ENCODE peak calls at places on chromosomes 16 and 17, in five cellular contexts. U is cardiac muscle cell, L is nephron progenitor cell, C is tibial nerve, H is upper lobe of right lung. Z is an unnamed sample.

GRCh38 chr16:8639694-8640093 is 18.2 kb downstream of the METTL22 start:
- DNase-seq in U (no peak), H (no peak), L (no peak), C (no peak), Z (no peak)

GRCh38 chr16:87094246-87094865 is 222.8 kb downstream of the C16orf95 start:
- DNase-seq in C (no peak), L (peak), U (no peak), H (no peak), Z (no peak)

GRCh38 chr17:57519199-57519598 is 225.9 kb downstream of the CCDC182 start:
- DNase-seq in H (no peak), L (peak), C (no peak), U (no peak), Z (no peak)

GRCh38 chr17:199806-200603 is 18.6 kb upstream of the DOC2B start:
- DNase-seq in L (no peak), C (no peak), U (no peak), H (no peak), Z (no peak)

GRCh38 chr16:52051773-52052172 is 495.2 kb downstream of the TOX3 start:
- DNase-seq in C (no peak), U (no peak), L (no peak), H (no peak), Z (no peak)

GRCh38 chr17:34663714-34664113 is 84.3 kb downstream of the TMEM132E start:
- DNase-seq in L (no peak), C (no peak), H (no peak), U (no peak), Z (no peak)

GRCh38 chr17:20999044-20999573 is 43.7 kb downstream of the USP22 start:
- DNase-seq in L (no peak), C (no peak), H (peak), U (peak), Z (peak)

GRCh38 chr17:58337600-58338453 is 9.2 kb upstream of the TSPOAP1 start:
- DNase-seq in H (peak), U (peak), C (peak), L (peak), Z (peak)

GRCh38 chr16:48556913-48557351 is 53.0 kb downstream of the N4BP1 start:
- DNase-seq in H (no peak), U (peak), L (no peak), C (no peak), Z (no peak)

GRCh38 chr17:34725740-34726139 is 146.4 kb downstream of the TMEM132E start:
- DNase-seq in L (no peak), H (no peak), U (no peak), C (no peak), Z (no peak)

GRCh38 chr17:57632294-57632693 is 112.8 kb downstream of the CCDC182 start:
- DNase-seq in L (no peak), C (no peak), U (no peak), H (peak), Z (no peak)

GRCh38 chr17:933168-934083 is 46.1 kb downstream of the NXN start:
- DNase-seq in L (no peak), U (peak), H (peak), C (no peak), Z (no peak)

GRCh38 chr17:27319536-27320221 is 25.8 kb downstream of the WSB1 start:
- DNase-seq in C (no peak), L (no peak), H (peak), U (peak), Z (no peak)

GRCh38 chr16:56382901-56383355 is 42.4 kb downstream of the AMFR start:
- DNase-seq in C (no peak), U (peak), L (no peak), H (no peak), Z (no peak)

GRCh38 chr16:87836844-87837581 is 32.3 kb downstream of the SLC7A5 start:
- DNase-seq in L (no peak), H (no peak), U (peak), C (no peak), Z (peak)

GRCh38 chr17:5640726-5641125 is 56.4 kb upstream of the NLRP1 start:
- DNase-seq in C (no peak), H (no peak), L (no peak), U (no peak), Z (no peak)

GRCh38 chr16:84267380-84267779 is 27.3 kb upstream of the WFDC1 start:
- DNase-seq in H (no peak), U (no peak), C (no peak), L (no peak), Z (no peak)

GRCh38 chr16:55411231-55411630 is 67.8 kb upstream of the MMP2 start:
- DNase-seq in U (no peak), C (no peak), L (no peak), H (no peak), Z (no peak)

GRCh38 chr16:30722443-30722842 is 23.5 kb downstream of the SRCAP start:
- DNase-seq in L (no peak), H (no peak), U (no peak), C (no peak), Z (no peak)

GRCh38 chr16:12097523-12098428 is 121.2 kb downstream of the SNX29 start:
- DNase-seq in L (no peak), C (no peak), U (peak), H (peak), Z (peak)

GRCh38 chr17:55056530-55056929 is 88.0 kb downstream of the STXBP4 start:
- DNase-seq in L (no peak), C (no peak), U (peak), H (no peak), Z (no peak)

GRCh38 chr17:74970395-74970794 is 2.2 kb downstream of the HID1 start:
- DNase-seq in L (no peak), C (no peak), H (no peak), U (no peak), Z (no peak)

GRCh38 chr16:66271074-66272060 is 95.1 kb upstream of the CDH5 start:
- DNase-seq in U (no peak), C (no peak), H (no peak), L (no peak), Z (peak)

GRCh38 chr17:59491353-59492090 is 73.9 kb upstream of the DHX40 start:
- DNase-seq in C (no peak), L (no peak), H (no peak), U (no peak), Z (no peak)

GRCh38 chr16:66741131-66741900 is 10.1 kb downstream of the DYNC1LI2 start:
- DNase-seq in L (no peak), C (peak), U (peak), H (peak), Z (peak)

GRCh38 chr17:81641825-81642489 is 5.0 kb downstream of the TSPAN10 start:
- DNase-seq in C (no peak), L (no peak), U (peak), H (no peak), Z (no peak)

GRCh38 chr17:71392715-71393567 is 727.9 kb upstream of the SOX9 start:
- DNase-seq in U (no peak), H (no peak), L (no peak), C (no peak), Z (no peak)

GRCh38 chr16:30068750-30069574 is 3.4 kb downstream of the ALDOA start:
- DNase-seq in C (no peak), U (no peak), L (no peak), H (no peak), Z (no peak)

GRCh38 chr16:13997933-13998332 is 73.2 kb upstream of the MRTFB start:
- DNase-seq in L (no peak), C (no peak), U (no peak), H (no peak), Z (no peak)

GRCh38 chr16:86963600-86964575 is 353.3 kb downstream of the C16orf95 start:
- DNase-seq in U (no peak), L (no peak), H (no peak), C (no peak), Z (no peak)

DNA sequence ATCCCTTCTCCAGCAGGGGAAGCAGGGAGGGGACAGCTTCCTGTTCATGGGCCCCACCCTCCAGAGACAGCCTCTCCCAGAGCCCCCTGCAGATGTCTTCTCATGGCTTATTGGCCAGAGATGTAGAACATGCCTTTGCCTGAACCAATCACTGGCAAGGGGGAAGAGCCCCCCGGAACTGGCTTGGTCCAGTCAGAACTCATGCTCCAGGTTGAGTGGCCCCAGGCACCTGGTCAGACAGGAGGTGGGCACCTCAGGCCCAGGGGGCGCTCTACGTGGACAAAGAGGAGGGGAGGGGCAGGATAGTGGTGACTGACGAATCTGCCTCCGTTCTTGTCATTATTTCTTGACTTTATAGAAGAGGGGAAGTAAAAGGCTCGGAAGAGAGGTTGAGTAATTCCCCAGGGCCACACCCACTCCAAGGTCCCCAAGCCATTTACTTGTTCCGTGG is 23.6 kb downstream of the RAB11FIP4 start:
- DNase-seq in L (no peak), U (no peak), H (no peak), C (no peak), Z (no peak)
- TF ChIP-seq CTCF in L (no peak), U (no peak), H (no peak), C (no peak), Z (no peak)

DNA sequence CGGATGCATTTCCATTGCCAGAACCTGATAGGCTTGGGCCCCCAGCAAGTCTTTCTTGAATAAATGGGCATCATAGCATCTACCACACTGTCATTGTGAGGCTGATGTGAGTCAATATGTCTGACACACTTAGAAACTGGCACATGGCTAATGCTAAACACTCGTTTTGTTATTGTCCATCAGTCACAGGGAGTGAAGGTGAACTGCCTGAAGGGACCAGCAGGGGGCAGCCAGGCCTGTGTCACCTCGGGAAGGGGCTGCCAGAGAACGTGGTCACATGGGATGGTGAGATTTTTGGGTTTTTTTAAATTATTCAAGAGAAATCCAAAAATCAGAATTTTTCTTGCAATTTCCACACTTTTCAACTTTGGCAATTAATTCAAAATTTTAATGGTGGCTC is 831 bp upstream of the RCVRN start:
- DNase-seq in H (peak), L (peak), U (peak), C (no peak), Z (no peak)
- TF ChIP-seq CTCF in H (peak), L (peak), U (peak), C (peak), Z (peak)

DNA sequence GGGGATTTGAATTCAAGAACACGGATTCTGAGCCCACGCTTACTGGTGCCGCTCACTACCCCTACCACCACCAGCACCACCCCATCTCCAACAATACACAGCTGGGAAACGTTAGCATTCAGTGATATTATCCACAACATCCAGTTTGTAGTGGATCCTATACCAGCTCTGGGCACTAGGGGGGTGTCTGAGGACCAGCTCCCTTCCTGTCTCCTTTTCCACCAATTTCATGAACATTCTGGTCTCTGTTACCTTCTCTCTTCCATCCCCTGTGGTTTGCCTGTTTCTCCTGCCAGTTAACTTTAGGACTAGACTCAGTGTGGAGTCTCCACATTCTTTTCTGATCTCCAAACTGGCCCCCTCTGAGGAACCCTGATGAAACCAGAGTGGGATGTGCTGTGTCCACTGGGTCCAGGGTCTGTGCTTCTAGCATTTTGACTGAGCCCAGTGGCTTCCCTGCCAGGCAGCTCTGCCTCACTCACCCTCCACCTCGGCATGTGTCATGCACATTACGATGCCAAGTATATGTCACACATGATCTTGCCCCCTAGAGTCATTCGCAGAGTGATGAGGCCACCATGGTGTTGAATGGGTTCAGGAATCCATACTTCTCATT is 187.0 kb upstream of the CDH13 start:
- DNase-seq in L (peak), H (no peak), U (peak), C (no peak), Z (no peak)
- TF ChIP-seq CTCF in L (peak), H (peak), U (peak), C (no peak), Z (no peak)

GRCh38 chr17:64357191-64357981 is 33.3 kb downstream of the PECAM1 start:
- DNase-seq in L (no peak), C (peak), U (peak), H (peak), Z (peak)
- TF ChIP-seq CTCF in L (no peak), C (peak), U (no peak), H (no peak), Z (no peak)

GRCh38 chr17:15999141-15999973 is at the start of the genes TTC19 and ZSWIM7:
- DNase-seq in C (peak), L (peak), U (peak), H (peak), Z (peak)
- TF ChIP-seq CTCF in C (peak), L (no peak), U (no peak), H (peak), Z (no peak)

GRCh38 chr17:82985973-82986372 is 93.4 kb upstream of the METRNL start:
- DNase-seq in U (peak), L (peak), C (no peak), H (peak), Z (peak)
- TF ChIP-seq CTCF in U (no peak), L (no peak), C (no peak), H (no peak), Z (no peak)

DNA sequence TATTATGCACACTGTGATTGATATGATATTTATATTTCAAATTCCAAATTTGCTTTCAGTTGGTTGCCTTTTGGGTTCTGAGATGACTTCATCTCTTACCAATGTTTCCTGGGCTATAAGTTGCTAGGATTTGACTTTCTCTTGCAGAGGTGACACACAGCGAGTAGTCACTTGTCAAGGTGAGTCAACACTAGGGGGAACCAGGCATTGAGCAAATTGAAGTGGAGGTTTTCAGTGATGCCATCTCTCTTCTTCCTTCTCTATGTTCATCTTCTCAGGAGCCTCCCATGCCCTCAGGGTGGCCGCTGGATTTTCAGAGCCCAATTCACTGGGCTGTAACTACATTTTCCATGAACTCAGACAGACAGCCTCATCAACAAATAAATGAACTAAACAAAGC is 6.0 kb upstream of the CPD start:
- DNase-seq in C (no peak), H (no peak), L (no peak), U (no peak), Z (no peak)
- TF ChIP-seq CTCF in C (no peak), H (no peak), L (no peak), U (no peak), Z (no peak)

GRCh38 chr17:10357768-10358167 is 15.0 kb downstream of the MYH13 start:
- DNase-seq in C (no peak), L (peak), U (no peak), H (no peak), Z (no peak)
- TF ChIP-seq CTCF in C (no peak), L (peak), U (peak), H (peak), Z (no peak)

GRCh38 chr16:73122604-73123386 is 74.9 kb upstream of the ZFHX3 start:
- DNase-seq in C (peak), H (no peak), L (no peak), U (peak), Z (peak)
- TF ChIP-seq CTCF in C (no peak), H (no peak), L (no peak), U (no peak), Z (no peak)

DNA sequence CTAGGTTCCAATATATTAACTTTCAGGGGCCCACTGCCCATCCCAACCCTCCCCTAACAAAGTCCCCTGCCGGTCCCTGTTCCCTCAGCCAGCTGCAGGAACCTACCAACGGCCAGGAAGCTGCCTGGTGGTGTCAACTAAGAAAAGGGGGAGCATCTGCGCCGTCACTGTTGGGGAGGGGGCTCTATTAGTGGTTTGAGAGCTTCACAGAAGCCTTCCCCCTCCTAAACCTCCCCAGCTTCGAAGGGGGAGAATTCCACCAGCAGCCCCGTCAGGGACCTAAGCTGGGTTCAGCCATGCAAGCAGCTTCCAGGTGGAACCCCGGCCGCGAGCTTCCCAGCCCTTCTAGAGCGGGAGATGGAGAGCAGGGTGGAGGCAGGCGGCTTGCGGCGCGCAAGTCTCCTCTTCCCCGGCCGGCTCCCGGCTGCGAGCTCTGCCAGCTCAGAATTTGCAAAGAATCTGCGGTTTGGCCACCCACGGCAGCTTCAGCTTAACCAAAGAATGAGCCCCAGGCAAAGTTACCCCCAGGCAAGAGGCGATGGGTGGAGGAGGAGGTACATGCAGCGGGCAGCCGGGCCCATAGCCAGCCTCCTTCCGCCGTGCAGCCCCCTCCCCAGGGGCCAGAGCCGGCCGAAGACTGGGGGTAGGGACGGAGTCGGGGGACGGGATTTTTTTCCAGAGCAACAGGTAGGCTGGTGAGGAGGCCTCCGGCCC is 33.7 kb downstream of the DDX19A start:
- DNase-seq in U (peak), H (peak), C (no peak), L (peak), Z (peak)
- TF ChIP-seq CTCF in U (no peak), H (no peak), C (no peak), L (no peak), Z (no peak)